ENCODE peak calls at places on chromosomes 13 and 19, in four cellular contexts. One of them, this sample, is unnamed.

GRCh38 chr13:52348983-52349780 is 56.8 kb downstream of the THSD1 start:
- DNase-seq in BE2C: no peak
- DNase-seq in psoas muscle: no peak
- DNase-seq in vagina: no peak
- DNase-seq in this sample: no peak

GRCh38 chr19:38182536-38183210 is 41.3 kb downstream of the DPF1 start:
- DNase-seq in BE2C: no peak
- DNase-seq in psoas muscle: no peak
- DNase-seq in vagina: no peak
- DNase-seq in this sample: no peak

GRCh38 chr13:27419333-27419732 is 5.1 kb upstream of the GTF3A start:
- DNase-seq in BE2C: no peak
- DNase-seq in psoas muscle: no peak
- DNase-seq in vagina: no peak
- DNase-seq in this sample: no peak

GRCh38 chr13:41004875-41005693 is 14.0 kb downstream of the ELF1 start:
- DNase-seq in BE2C: no peak
- DNase-seq in psoas muscle: no peak
- DNase-seq in vagina: no peak
- DNase-seq in this sample: no peak

GRCh38 chr13:27708325-27708724 is 84.0 kb upstream of the GSX1 start:
- DNase-seq in BE2C: no peak
- DNase-seq in psoas muscle: no peak
- DNase-seq in vagina: no peak
- DNase-seq in this sample: no peak

GRCh38 chr13:106587787-106588186 is 19.9 kb upstream of the ARGLU1 start:
- DNase-seq in BE2C: no peak
- DNase-seq in psoas muscle: no peak
- DNase-seq in vagina: no peak
- DNase-seq in this sample: no peak

GRCh38 chr19:54373781-54374266 is 9.1 kb upstream of the LAIR1 start:
- DNase-seq in BE2C: no peak
- DNase-seq in psoas muscle: no peak
- DNase-seq in vagina: no peak
- DNase-seq in this sample: no peak

GRCh38 chr19:4972509-4973230 is 3.8 kb downstream of the KDM4B start:
- DNase-seq in BE2C: no peak
- DNase-seq in psoas muscle: peak
- DNase-seq in vagina: no peak
- DNase-seq in this sample: no peak

GRCh38 chr13:114035583-114036501 is 62.0 kb upstream of the C13orf46 start:
- DNase-seq in BE2C: no peak
- DNase-seq in psoas muscle: no peak
- DNase-seq in vagina: no peak
- DNase-seq in this sample: peak

GRCh38 chr13:32984857-32985626 is 31.2 kb upstream of the KL start:
- DNase-seq in BE2C: no peak
- DNase-seq in psoas muscle: no peak
- DNase-seq in vagina: no peak
- DNase-seq in this sample: no peak

GRCh38 chr13:50529154-50529882 is 314.2 kb downstream of the DLEU7 start:
- DNase-seq in BE2C: peak
- DNase-seq in psoas muscle: peak
- DNase-seq in vagina: no peak
- DNase-seq in this sample: no peak

GRCh38 chr19:15476334-15476733 is 3.0 kb downstream of the PGLYRP2 start:
- DNase-seq in BE2C: no peak
- DNase-seq in psoas muscle: no peak
- DNase-seq in vagina: no peak
- DNase-seq in this sample: no peak

GRCh38 chr19:15475169-15475568 is 4.1 kb downstream of the PGLYRP2 start:
- DNase-seq in BE2C: no peak
- DNase-seq in psoas muscle: no peak
- DNase-seq in vagina: no peak
- DNase-seq in this sample: no peak

GRCh38 chr19:15475611-15476010 is 3.7 kb downstream of the PGLYRP2 start:
- DNase-seq in BE2C: no peak
- DNase-seq in psoas muscle: no peak
- DNase-seq in vagina: no peak
- DNase-seq in this sample: no peak

DNA sequence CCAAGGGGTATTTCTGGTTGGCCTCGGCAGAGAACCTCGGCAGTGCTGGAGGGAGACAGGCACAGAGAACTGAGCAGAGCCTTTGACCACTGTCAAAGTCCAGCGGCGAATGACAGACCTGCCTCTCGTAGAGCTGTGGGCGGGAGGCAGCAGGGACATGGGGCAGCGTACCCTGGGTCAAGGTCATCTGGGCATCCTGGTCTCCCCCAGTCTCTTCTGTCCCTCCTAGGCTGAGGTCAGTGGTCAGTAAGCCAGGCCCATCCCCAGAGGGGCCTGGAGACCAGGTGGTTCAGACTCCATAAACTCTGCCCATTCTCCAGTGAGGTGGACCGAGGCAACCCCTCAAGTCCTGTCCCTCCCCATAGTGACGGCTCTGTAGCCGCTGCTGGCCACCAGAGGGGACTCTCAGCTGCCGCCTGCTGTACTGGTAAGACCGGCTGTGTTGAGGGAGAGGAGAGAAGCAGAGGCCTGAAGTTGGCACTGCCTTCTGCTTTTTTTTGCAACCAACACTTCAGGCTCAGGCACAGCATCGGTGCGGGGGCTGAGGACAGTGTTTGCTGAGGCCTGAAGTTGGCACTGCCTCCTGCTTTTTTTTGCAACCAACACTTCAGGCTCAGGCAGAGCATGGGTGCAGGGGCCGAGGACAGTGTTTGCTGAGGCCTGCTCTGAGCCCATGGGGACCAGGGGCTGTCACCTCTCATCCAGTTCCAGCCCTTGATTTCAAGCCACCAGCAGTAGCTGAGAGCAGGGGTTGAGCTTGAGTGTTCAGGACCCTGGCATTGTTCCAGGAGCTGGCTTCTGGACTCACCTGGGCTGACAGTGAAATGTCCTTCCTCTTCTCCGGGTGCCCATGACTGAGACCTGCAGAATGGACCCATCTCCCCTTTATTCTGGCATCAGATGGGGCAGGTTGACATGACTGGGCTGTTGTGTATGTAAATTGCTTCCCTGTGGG is at the start of gene PGLYRP2:
- DNase-seq in BE2C: no peak
- DNase-seq in psoas muscle: peak
- DNase-seq in vagina: no peak
- DNase-seq in this sample: no peak
- TF ChIP-seq CTCF in BE2C: peak
- TF ChIP-seq CTCF in psoas muscle: no peak
- TF ChIP-seq CTCF in vagina: peak
- TF ChIP-seq CTCF in this sample: no peak

GRCh38 chr19:41161903-41162302 is 31.1 kb upstream of the CYP2S1 start:
- DNase-seq in BE2C: peak
- DNase-seq in psoas muscle: no peak
- DNase-seq in vagina: no peak
- DNase-seq in this sample: no peak
- TF ChIP-seq CTCF in BE2C: peak
- TF ChIP-seq CTCF in psoas muscle: no peak
- TF ChIP-seq CTCF in vagina: no peak
- TF ChIP-seq CTCF in this sample: no peak

DNA sequence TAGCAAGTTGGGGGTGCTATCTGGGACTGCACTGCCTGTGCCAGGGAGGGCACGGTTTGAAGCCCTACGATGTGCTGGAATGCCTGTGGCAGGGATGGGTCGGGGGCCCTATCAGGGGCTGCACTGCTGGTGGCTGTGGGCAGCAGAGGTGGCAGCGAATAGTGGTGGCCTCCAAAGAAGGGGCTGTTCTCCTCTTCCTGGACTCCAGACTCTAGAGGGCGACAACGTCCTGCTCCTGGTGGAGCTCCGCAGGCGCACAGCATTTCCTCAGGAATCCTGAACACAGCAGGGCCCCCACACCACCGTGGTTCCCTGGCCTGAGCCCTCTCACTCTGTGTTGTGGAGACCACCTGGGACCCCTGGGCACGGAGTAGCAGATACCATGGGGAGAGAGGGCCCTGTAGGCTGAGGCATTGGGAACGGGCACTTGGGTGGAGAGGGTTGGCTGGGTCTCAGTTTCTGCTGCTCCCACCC is 145.6 kb downstream of the TNFRSF19 start:
- DNase-seq in BE2C: peak
- DNase-seq in psoas muscle: no peak
- DNase-seq in vagina: no peak
- DNase-seq in this sample: peak
- TF ChIP-seq CTCF in BE2C: peak
- TF ChIP-seq CTCF in psoas muscle: no peak
- TF ChIP-seq CTCF in vagina: no peak
- TF ChIP-seq CTCF in this sample: no peak

DNA sequence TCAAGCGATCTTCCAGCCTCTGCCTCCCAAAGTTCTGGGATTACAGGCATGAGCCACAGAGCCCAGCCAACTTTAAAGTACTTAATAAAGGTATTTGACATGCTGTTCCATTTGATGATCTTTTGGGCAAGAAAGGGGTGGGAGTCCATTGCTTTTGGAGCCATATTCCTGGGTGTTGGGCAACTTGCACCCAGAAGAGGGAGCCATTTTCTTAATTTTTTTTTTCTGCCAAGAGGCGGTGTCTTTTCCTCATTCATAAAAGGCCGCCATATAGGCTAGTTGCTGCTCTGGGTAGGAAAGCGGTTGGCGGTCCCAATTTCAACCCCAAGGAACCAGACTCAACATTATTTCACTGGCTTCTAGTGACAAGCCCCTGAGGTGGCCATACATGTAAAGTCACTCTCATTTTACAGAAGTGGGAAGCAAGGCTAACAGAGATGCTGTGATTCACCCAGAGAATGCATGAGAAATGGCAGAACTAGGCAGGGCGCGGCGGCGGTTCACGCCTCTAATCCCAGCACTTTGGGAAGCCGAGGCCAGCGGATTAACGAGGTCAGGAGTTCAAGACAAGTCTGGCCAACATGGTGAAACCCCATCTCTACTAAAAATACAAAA is 139.6 kb downstream of the CACNA1A start:
- DNase-seq in BE2C: no peak
- DNase-seq in psoas muscle: no peak
- DNase-seq in vagina: no peak
- DNase-seq in this sample: peak
- TF ChIP-seq CTCF in BE2C: peak
- TF ChIP-seq CTCF in psoas muscle: no peak
- TF ChIP-seq CTCF in vagina: no peak
- TF ChIP-seq CTCF in this sample: peak

This sample was measured in nephron progenitor cell.